ENCODE peak calls at places on chromosomes 3 and 15, in six cellular contexts. A is neural crest cell, W is type B pancreatic cell, T is progenitor cell of endocrine pancreas, V is GM20000, Z is adrenal gland. R is an unnamed sample.

GRCh38 chr15:76161153-76162049 is 101.6 kb downstream of the TMEM266 start:
- DNase-seq in A (no peak), T (no peak), V (no peak), Z (peak), W (no peak), R (no peak)

GRCh38 chr3:122415104-122415744 is 638 bp downstream of the WDR5B start:
- DNase-seq in W (no peak), V (peak), T (no peak), A (no peak), Z (peak), R (peak)

GRCh38 chr3:170502297-170502696 is 83.6 kb downstream of the SLC7A14 start:
- DNase-seq in Z (no peak), A (no peak), W (no peak), T (no peak), V (no peak), R (no peak)

GRCh38 chr15:75966073-75966472 is 46.2 kb downstream of the NRG4 start:
- DNase-seq in V (no peak), T (no peak), W (no peak), A (no peak), Z (no peak), R (no peak)

GRCh38 chr3:172512363-172512762 is 10.9 kb downstream of the TNFSF10 start:
- DNase-seq in W (no peak), T (no peak), Z (peak), V (peak), A (no peak), R (peak)

GRCh38 chr15:76341366-76342045 is 4.9 kb downstream of the ISL2 start:
- DNase-seq in T (no peak), Z (no peak), A (peak), V (peak), W (no peak), R (no peak)

GRCh38 chr3:20462723-20463122 is 276.7 kb upstream of the SGO1 start:
- DNase-seq in V (no peak), T (no peak), A (no peak), W (no peak), Z (no peak), R (no peak)

GRCh38 chr15:94206463-94207167 is 24.7 kb upstream of the MCTP2 start:
- DNase-seq in V (no peak), W (no peak), Z (no peak), A (no peak), T (no peak), R (no peak)

GRCh38 chr3:177703788-177704187 is 506.5 kb upstream of the TBL1XR1 start:
- DNase-seq in V (no peak), A (no peak), T (no peak), W (no peak), Z (no peak), R (no peak)

GRCh38 chr3:182364723-182365650 is 428.3 kb upstream of the ATP11B start:
- DNase-seq in T (no peak), A (no peak), V (no peak), W (no peak), Z (no peak), R (no peak)

GRCh38 chr3:94173667-94174434 is 111.0 kb downstream of the NSUN3 start:
- DNase-seq in V (no peak), W (no peak), T (no peak), A (no peak), Z (no peak), R (no peak)

GRCh38 chr15:94230886-94231727 is at the start of gene MCTP2:
- DNase-seq in Z (peak), T (peak), V (peak), W (peak), A (peak), R (peak)

DNA sequence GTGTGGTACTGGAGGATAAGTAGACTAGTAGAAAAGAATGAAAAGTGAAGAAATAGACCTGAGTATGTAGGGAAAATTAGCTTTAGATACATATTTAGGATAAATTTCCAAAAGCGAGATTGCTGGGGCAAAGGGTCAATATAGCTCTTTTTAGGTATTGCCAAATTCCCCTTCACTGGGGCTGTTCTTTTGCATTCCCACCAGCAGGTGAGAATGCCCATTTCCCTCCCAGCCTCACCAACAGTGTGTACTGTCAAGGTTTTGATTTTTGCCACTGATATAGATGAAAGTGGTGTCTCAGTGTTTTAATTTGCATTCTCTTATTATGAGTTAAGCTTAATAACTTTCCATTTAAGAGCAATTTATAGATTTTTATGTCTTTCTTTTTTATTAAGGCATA is 35.7 kb upstream of the BHLHE40 start:
- DNase-seq in A (no peak), V (no peak), Z (no peak), W (no peak), T (no peak), R (peak)
- TF ChIP-seq CTCF in A (peak), V (no peak), Z (no peak), W (peak), T (peak), R (peak)

DNA sequence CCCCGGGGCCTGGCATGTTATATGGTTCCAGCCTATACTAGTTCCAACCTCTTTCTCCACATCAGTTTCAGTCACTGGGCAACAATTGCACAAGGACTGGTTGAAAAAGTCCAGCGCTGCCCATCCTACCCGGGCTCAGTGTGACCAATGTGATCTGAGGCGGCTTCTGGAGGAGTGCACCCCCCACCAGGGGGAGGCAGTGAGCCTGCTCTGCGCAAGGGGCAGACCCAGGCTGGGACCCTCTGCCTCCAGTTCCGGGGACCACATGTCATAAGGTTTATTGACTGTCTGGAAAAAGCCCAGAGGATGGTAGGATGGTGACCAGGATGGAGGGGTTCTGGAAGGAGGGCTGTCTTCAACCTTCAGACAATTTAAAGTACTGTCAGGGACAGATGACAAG is 25.6 kb upstream of the NR2E3 start:
- DNase-seq in W (peak), Z (peak), T (no peak), V (no peak), A (no peak), R (peak)
- TF ChIP-seq CTCF in W (peak), Z (peak), T (peak), V (peak), A (peak), R (peak)

GRCh38 chr3:83946554-83946953 is 1012.2 kb upstream of the CADM2 start:
- DNase-seq in W (no peak), T (no peak), A (no peak), V (no peak), Z (no peak), R (no peak)
- TF ChIP-seq CTCF in W (peak), T (peak), A (no peak), V (no peak), Z (no peak), R (no peak)

DNA sequence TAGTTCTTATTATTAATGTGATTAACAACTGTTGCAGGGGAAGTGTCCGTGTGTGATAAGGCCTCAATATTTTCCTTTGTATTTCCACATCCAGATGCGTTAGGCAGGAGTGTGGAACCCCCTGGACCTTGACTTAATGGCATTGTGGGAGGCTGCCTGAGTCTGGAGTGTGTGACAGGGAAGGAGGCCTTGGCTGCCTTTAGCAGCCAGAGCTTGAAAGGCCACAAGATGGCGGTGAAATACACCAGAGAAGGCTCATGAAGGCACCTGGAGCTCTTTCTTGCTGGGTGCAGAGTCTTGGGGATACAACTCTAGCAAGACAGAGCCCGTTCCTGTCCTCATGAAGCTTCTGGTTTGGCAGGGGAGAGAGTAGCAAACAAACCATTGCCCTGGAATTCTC is 36.9 kb downstream of the POLR2M start:
- DNase-seq in W (no peak), Z (no peak), A (no peak), T (no peak), V (peak), R (no peak)
- TF ChIP-seq CTCF in W (peak), Z (no peak), A (no peak), T (no peak), V (peak), R (no peak)

GRCh38 chr3:71210257-71211002 is 373.1 kb downstream of the FOXP1 start:
- DNase-seq in A (no peak), Z (peak), V (no peak), W (no peak), T (no peak), R (no peak)
- TF ChIP-seq CTCF in A (no peak), Z (peak), V (no peak), W (no peak), T (no peak), R (no peak)

GRCh38 chr15:71752085-71752484 is 58.3 kb upstream of the NR2E3 start:
- DNase-seq in W (no peak), A (no peak), V (no peak), T (no peak), Z (no peak), R (no peak)

GRCh38 chr15:71752604-71753289 is 57.6 kb upstream of the NR2E3 start:
- DNase-seq in A (peak), V (peak), Z (peak), T (no peak), W (no peak), R (peak)

GRCh38 chr15:71755092-71755491 is 55.3 kb upstream of the NR2E3 start:
- DNase-seq in Z (no peak), V (no peak), A (no peak), T (no peak), W (no peak), R (no peak)

GRCh38 chr15:71754660-71755059 is 55.7 kb upstream of the NR2E3 start:
- DNase-seq in T (no peak), A (no peak), Z (no peak), W (no peak), V (no peak), R (no peak)

GRCh38 chr15:71753346-71753745 is 57.0 kb upstream of the NR2E3 start:
- DNase-seq in T (no peak), V (no peak), W (no peak), A (no peak), Z (no peak), R (no peak)
- TF ChIP-seq CTCF in T (no peak), V (no peak), W (no peak), A (no peak), Z (no peak), R (no peak)

GRCh38 chr15:45183001-45183400 is 4.8 kb downstream of the SHF start:
- DNase-seq in T (no peak), A (no peak), V (no peak), W (no peak), Z (no peak), R (no peak)
- TF ChIP-seq CTCF in T (no peak), A (no peak), V (no peak), W (no peak), Z (no peak), R (no peak)

GRCh38 chr3:158570999-158571702 is at the start of gene MLF1:
- DNase-seq in W (peak), T (peak), A (peak), Z (peak), V (peak), R (peak)

GRCh38 chr3:158571969-158572765 is 1.2 kb downstream of the MLF1 start:
- DNase-seq in Z (no peak), A (no peak), W (no peak), V (no peak), T (no peak), R (no peak)

GRCh38 chr3:158574646-158575045 is 3.7 kb downstream of the MLF1 start:
- DNase-seq in Z (no peak), W (no peak), A (no peak), V (no peak), T (no peak), R (no peak)

GRCh38 chr3:158572766-158573060 is 1.7 kb downstream of the MLF1 start:
- DNase-seq in T (no peak), A (no peak), V (no peak), W (no peak), Z (no peak), R (no peak)

DNA sequence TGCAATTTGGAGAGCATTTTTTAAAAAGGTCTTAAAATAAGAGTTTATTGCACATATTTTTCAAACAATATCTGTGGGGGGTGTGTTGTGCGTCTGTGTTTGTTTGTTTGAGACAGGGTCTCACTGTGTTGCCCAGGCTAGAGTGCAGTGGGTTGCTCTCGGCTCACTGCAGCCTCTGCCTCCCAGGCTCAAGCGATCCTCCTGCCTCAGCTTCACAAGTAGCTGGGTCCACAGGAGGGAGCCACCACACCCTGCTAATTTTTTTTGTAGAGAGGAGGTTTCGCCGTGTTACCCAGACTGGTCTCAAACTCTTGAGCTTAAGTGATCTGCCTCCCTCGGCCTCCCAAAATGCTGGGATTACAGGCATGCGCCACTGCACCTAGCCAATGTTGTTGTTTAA is 2.7 kb downstream of the MLF1 start:
- DNase-seq in W (no peak), T (no peak), V (no peak), Z (no peak), A (no peak), R (no peak)
- TF ChIP-seq CTCF in W (no peak), T (no peak), V (no peak), Z (no peak), A (no peak), R (no peak)

DNA sequence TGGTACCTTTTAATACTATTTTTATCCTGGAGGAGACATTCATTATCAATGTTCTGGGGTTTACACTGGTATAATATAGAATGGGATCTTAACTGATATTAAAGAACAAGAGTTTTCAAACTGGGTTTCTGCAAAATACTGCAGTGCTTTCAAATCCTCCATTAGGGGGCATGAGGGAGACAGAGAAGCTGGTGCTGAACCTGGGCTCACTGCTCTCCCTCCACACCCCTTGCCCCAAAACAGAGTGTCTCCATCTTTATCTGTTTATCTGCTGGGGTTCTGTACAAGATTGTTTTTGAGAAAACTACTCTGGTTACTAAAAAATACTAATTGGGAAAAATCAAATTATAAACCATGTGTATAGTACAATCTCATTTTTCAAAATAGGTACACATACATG is 41.7 kb downstream of the CADPS start:
- DNase-seq in V (no peak), T (no peak), W (no peak), Z (no peak), A (no peak), R (no peak)
- TF ChIP-seq CTCF in V (no peak), T (peak), W (peak), Z (peak), A (peak), R (no peak)

GRCh38 chr3:43206632-43207031 is 79.7 kb upstream of the SNRK start:
- DNase-seq in W (no peak), Z (no peak), A (no peak), V (no peak), T (no peak), R (no peak)
- TF ChIP-seq CTCF in W (no peak), Z (no peak), A (no peak), V (no peak), T (no peak), R (no peak)

R was measured in endothelial cell.